ENCODE peak calls at places on chromosomes 2 and 18, in six cellular contexts. U is stomach, V is K562, P is GM12878, O is esophagus muscularis mucosa, H is spleen. N is an unnamed sample.

GRCh38 chr2:47867205-47867604 is 39.1 kb downstream of the FBXO11 start:
- DNase-seq in O (no peak), V (peak), P (no peak), U (no peak), H (no peak), N (no peak)

GRCh38 chr18:62324917-62325805 is at the start of gene TNFRSF11A:
- DNase-seq in U (peak), H (peak), P (no peak), V (peak), O (no peak), N (no peak)

GRCh38 chr18:7038330-7038846 is 79.2 kb downstream of the LAMA1 start:
- DNase-seq in P (no peak), H (no peak), O (no peak), U (no peak), V (peak), N (no peak)

GRCh38 chr2:19667536-19667949 is 234.2 kb downstream of the TTC32 start:
- DNase-seq in P (no peak), H (no peak), V (no peak), O (no peak), U (no peak), N (no peak)

GRCh38 chr2:100178085-100178788 is 35.8 kb upstream of the AFF3 start:
- DNase-seq in H (no peak), U (peak), O (peak), P (peak), V (peak), N (no peak)

GRCh38 chr2:169119117-169119770 is 49.9 kb downstream of the DHRS9 start:
- DNase-seq in O (peak), H (no peak), U (no peak), V (no peak), P (no peak), N (no peak)

GRCh38 chr2:129761569-129762021 is 217.9 kb upstream of the RAB6C start:
- DNase-seq in U (peak), H (peak), V (no peak), O (no peak), P (no peak), N (no peak)

GRCh38 chr18:32629292-32629691 is 143.5 kb downstream of the KLHL14 start:
- DNase-seq in V (no peak), P (no peak), O (no peak), U (no peak), H (no peak), N (no peak)

GRCh38 chr2:232838406-232838874 is 31.6 kb upstream of the SNORC start:
- DNase-seq in P (peak), O (no peak), V (peak), U (no peak), H (peak), N (no peak)

GRCh38 chr18:24114924-24115549 is 23.8 kb upstream of the CABYR start:
- DNase-seq in O (peak), P (no peak), H (no peak), V (no peak), U (no peak), N (no peak)

GRCh38 chr2:230172852-230173251 is 46.9 kb downstream of the SP110 start:
- DNase-seq in P (no peak), O (peak), H (no peak), U (no peak), V (no peak), N (no peak)

GRCh38 chr2:230172156-230172555 is 47.6 kb downstream of the SP110 start:
- DNase-seq in U (no peak), O (peak), P (no peak), V (no peak), H (no peak), N (no peak)

GRCh38 chr2:230166557-230167170 is 53.1 kb downstream of the SP110 start:
- DNase-seq in U (no peak), V (no peak), H (no peak), P (no peak), O (peak), N (no peak)

GRCh38 chr2:230174466-230174865 is 45.3 kb downstream of the SP110 start:
- DNase-seq in P (no peak), H (no peak), O (peak), U (no peak), V (no peak), N (no peak)

DNA sequence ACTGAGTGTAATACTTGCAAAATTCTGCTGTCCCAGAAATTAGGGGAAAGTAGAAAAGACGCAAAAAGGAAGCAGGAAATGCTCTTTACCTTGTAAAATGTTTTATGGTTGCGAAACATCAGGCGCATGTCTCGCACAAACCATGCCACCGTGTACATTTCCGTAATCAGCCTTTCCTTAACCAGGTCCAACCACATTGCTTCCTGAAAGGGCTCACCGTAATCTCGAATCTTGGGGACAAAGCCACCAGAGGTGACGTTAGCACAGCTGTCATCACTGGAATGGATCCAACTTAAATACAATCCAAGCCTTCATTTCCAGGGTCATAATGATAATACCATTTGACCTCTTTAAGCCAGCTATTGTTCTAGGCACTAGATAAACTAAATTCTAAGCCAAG is 49.3 kb downstream of the SP110 start:
- DNase-seq in P (no peak), H (no peak), O (peak), U (peak), V (peak), N (peak)
- TF ChIP-seq POLR2AphosphoS5 in P (no peak), H (no peak), O (peak), U (no peak), V (no peak), N (no peak)

GRCh38 chr2:60962534-60962933 is 55.0 kb upstream of the PEX13 start:
- DNase-seq in V (peak), O (no peak), P (no peak), H (no peak), U (no peak), N (no peak)

GRCh38 chr2:60963176-60963575 is 54.3 kb upstream of the PEX13 start:
- DNase-seq in U (peak), V (no peak), P (no peak), O (no peak), H (no peak), N (no peak)

GRCh38 chr2:60964651-60965513 is 52.6 kb upstream of the PEX13 start:
- DNase-seq in P (no peak), V (no peak), H (no peak), U (no peak), O (no peak), N (no peak)

GRCh38 chr2:60965514-60965815 is 52.1 kb upstream of the PEX13 start:
- DNase-seq in P (no peak), U (no peak), V (no peak), O (no peak), H (no peak), N (no peak)

GRCh38 chr2:60966465-60967405 is 50.8 kb upstream of the PEX13 start:
- DNase-seq in U (no peak), O (no peak), P (peak), V (no peak), H (no peak), N (no peak)
- H3K4me3 ChIP-seq in U (no peak), O (no peak), P (peak), V (no peak), H (no peak), N (no peak)

GRCh38 chr2:196219686-196220085 is 48.3 kb upstream of the STK17B start:
- DNase-seq in V (no peak), U (no peak), O (no peak), H (no peak), P (no peak), N (no peak)
- H3K27ac ChIP-seq in V (no peak), U (no peak), O (no peak), H (no peak), P (no peak), N (no peak)

GRCh38 chr2:217642944-217643343 is 359.9 kb downstream of the TNS1 start:
- DNase-seq in V (no peak), U (no peak), O (no peak), P (no peak), H (no peak), N (no peak)

GRCh38 chr2:217639481-217639880 is 363.3 kb downstream of the TNS1 start:
- DNase-seq in U (no peak), H (no peak), P (no peak), V (no peak), O (no peak), N (no peak)

GRCh38 chr2:217638533-217638932 is 364.3 kb downstream of the TNS1 start:
- DNase-seq in H (no peak), O (no peak), V (no peak), P (no peak), U (no peak), N (no peak)

GRCh38 chr2:217643814-217644301 is 358.9 kb downstream of the TNS1 start:
- DNase-seq in U (no peak), O (no peak), P (no peak), H (no peak), V (no peak), N (no peak)

GRCh38 chr2:217641987-217642386 is 360.8 kb downstream of the TNS1 start:
- DNase-seq in V (no peak), H (no peak), U (no peak), P (no peak), O (no peak), N (no peak)
- TF ChIP-seq POLR2AphosphoS5 in V (no peak), H (no peak), U (peak), P (no peak), O (no peak), N (no peak)

GRCh38 chr2:102618452-102619413 is 620 bp upstream of the SLC9A2 start:
- DNase-seq in O (no peak), P (no peak), U (peak), V (peak), H (peak), N (no peak)
- H3K4me3 ChIP-seq in O (peak), P (peak), U (peak), V (peak), H (peak), N (no peak)

GRCh38 chr2:216803803-216804202 is 56.1 kb downstream of the TNP1 start:
- DNase-seq in P (no peak), U (no peak), V (no peak), H (no peak), O (no peak), N (no peak)

GRCh38 chr2:216804357-216805350 is 55.2 kb downstream of the TNP1 start:
- DNase-seq in O (no peak), P (no peak), H (no peak), U (no peak), V (no peak), N (no peak)

GRCh38 chr2:216799873-216800421 is 59.9 kb downstream of the TNP1 start:
- DNase-seq in H (no peak), V (peak), O (no peak), P (no peak), U (no peak), N (no peak)

GRCh38 chr2:216807861-216808272 is 52.0 kb downstream of the TNP1 start:
- DNase-seq in H (no peak), P (no peak), U (peak), O (no peak), V (no peak), N (no peak)

GRCh38 chr2:216802516-216803265 is 57.2 kb downstream of the TNP1 start:
- DNase-seq in O (no peak), P (no peak), U (no peak), V (no peak), H (no peak), N (no peak)
- H3K27ac ChIP-seq in O (no peak), P (no peak), U (no peak), V (no peak), H (no peak), N (no peak)

GRCh38 chr2:98731709-98732349 is 897 bp upstream of the MGAT4A start:
- DNase-seq in U (no peak), V (no peak), H (no peak), P (no peak), O (no peak), N (no peak)
- TF ChIP-seq POLR2AphosphoS5 in U (no peak), V (no peak), H (no peak), P (no peak), O (no peak), N (no peak)

GRCh38 chr18:77250501-77250925 is 865 bp downstream of the GALR1 start:
- DNase-seq in U (no peak), H (no peak), P (no peak), O (no peak), V (no peak), N (no peak)

GRCh38 chr18:77248873-77249582 is 620 bp upstream of the GALR1 start:
- DNase-seq in P (no peak), O (no peak), H (no peak), V (no peak), U (no peak), N (no peak)

GRCh38 chr18:77251730-77252050 is 2.0 kb downstream of the GALR1 start:
- DNase-seq in V (no peak), H (no peak), P (no peak), O (no peak), U (no peak), N (no peak)

GRCh38 chr18:77250926-77251729 is 1.5 kb downstream of the GALR1 start:
- DNase-seq in V (no peak), O (no peak), H (no peak), P (no peak), U (no peak), N (no peak)

DNA sequence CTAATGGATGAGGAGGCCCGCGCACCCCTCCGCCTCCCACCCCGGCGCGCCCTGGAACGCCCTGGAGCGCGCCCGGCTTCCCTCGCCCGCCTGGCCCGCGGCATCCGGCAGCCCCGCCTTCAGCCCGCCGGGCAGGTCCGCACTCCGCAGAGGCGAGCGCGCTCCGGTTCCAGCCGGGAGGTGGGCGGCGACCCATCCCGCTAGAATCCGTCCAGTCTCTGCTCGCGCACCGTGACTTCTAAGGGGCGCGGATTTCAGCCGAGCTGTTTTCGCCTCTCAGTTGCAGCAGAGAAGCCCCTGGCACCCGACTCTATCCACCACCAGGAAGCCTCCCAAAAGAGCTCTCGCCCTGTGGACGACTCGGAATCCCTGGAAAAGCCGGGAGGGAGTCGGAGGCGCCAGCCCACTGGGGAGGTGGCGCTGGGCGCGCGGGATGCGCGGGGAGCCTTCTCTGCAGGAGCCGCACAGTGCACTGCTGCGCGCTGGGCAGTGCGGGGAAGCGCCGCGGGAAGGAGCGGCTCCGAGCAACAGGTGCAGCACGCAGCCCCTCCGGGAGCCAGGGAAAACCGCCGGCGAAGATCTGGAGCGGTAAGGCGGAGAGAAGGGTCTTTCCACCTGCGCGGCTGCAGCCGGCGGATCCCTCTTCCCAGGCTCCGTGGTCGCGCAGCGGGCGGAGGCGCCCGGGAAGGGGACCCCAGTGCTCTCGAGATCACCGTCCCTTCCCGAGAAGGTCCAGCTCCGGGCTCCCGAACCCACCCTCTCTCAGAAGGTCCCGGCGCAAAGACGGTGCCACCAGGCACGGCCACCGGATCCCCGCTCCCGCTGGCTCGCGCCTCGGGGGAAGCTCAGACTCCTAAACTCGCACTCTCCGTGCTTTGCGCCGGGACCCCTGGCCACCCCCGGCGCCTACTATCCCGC is at the start of gene GALR1:
- DNase-seq in V (no peak), P (no peak), O (no peak), U (no peak), H (no peak), N (no peak)
- H3K4me3 ChIP-seq in V (no peak), P (no peak), O (peak), U (peak), H (no peak), N (no peak)

GRCh38 chr18:8937112-8937641 is 165.3 kb upstream of the NDUFV2 start:
- DNase-seq in P (no peak), U (no peak), H (no peak), O (no peak), V (no peak), N (no peak)
- H3K27ac ChIP-seq in P (no peak), U (no peak), H (no peak), O (no peak), V (no peak), N (no peak)

N was measured in SK-N-MC.